ENCODE peak calls at places on chromosomes 4 and X, in nine cellular contexts. S is NB4, F is suprapubic skin, B is right lobe of liver, T is K562, M is uterus, Q is body of pancreas, I is lower leg skin, A is endothelial cell of umbilical vein. Z is an unnamed sample.

GRCh38 chrX:40530471-40530870 is 50.3 kb upstream of the ATP6AP2 start:
- DNase-seq in S (no peak), F (no peak), B (no peak), T (no peak), M (no peak), Q (no peak), I (no peak), A (no peak), Z (no peak)

GRCh38 chrX:7088968-7089615 is 58.4 kb upstream of the STS start:
- DNase-seq in S (peak), F (no peak), B (peak), T (no peak), M (no peak), Q (no peak), I (no peak), A (no peak), Z (no peak)

GRCh38 chrX:111555559-111555958 is 44.1 kb downstream of the SERTM2 start:
- DNase-seq in S (no peak), F (no peak), B (no peak), T (no peak), M (no peak), Q (no peak), I (no peak), A (no peak), Z (no peak)

GRCh38 chr4:66906314-66906713 is 639.0 kb downstream of the CENPC start:
- DNase-seq in S (no peak), F (no peak), B (no peak), T (no peak), M (no peak), Q (no peak), I (no peak), A (no peak), Z (no peak)

GRCh38 chrX:40158036-40158706 is 60.4 kb upstream of the BCOR start:
- DNase-seq in S (peak), F (no peak), B (no peak), T (no peak), M (peak), Q (no peak), I (no peak), A (no peak), Z (no peak)

GRCh38 chr4:175891863-175892262 is 79.8 kb upstream of the GPM6A start:
- DNase-seq in S (peak), F (no peak), B (no peak), T (no peak), M (no peak), Q (no peak), I (no peak), A (no peak), Z (no peak)

GRCh38 chr4:11618666-11619282 is 190.1 kb upstream of the HS3ST1 start:
- DNase-seq in S (no peak), F (no peak), B (no peak), T (no peak), M (no peak), Q (no peak), I (no peak), A (no peak), Z (no peak)

GRCh38 chr4:82599336-82599735 is 37.5 kb upstream of the TMEM150C start:
- DNase-seq in S (peak), F (no peak), B (no peak), T (no peak), M (no peak), Q (peak), I (no peak), A (no peak), Z (no peak)

GRCh38 chr4:176949022-176949421 is 156.3 kb upstream of the VEGFC start:
- DNase-seq in S (no peak), F (no peak), B (no peak), T (no peak), M (no peak), Q (peak), I (no peak), A (no peak), Z (no peak)

GRCh38 chr4:67754288-67754687 is at the start of gene GNRHR:
- DNase-seq in S (no peak), F (no peak), B (no peak), T (no peak), M (no peak), Q (no peak), I (no peak), A (no peak), Z (no peak)

GRCh38 chr4:126748736-126749135 is 884.0 kb upstream of the INTU start:
- DNase-seq in S (no peak), F (no peak), B (no peak), T (no peak), M (no peak), Q (no peak), I (no peak), A (no peak), Z (no peak)

GRCh38 chr4:124206779-124207605 is 505.5 kb downstream of the ANKRD50 start:
- DNase-seq in S (peak), F (no peak), B (no peak), T (no peak), M (no peak), Q (peak), I (no peak), A (no peak), Z (no peak)

GRCh38 chr4:146132445-146132844 is 43.1 kb upstream of the LSM6 start:
- DNase-seq in S (no peak), F (no peak), B (no peak), T (no peak), M (no peak), Q (no peak), I (no peak), A (no peak), Z (no peak)

GRCh38 chrX:102720237-102721168 is at the start of gene GPRASP3:
- DNase-seq in S (no peak), F (peak), B (peak), T (peak), M (peak), Q (peak), I (peak), A (peak), Z (peak)

GRCh38 chr4:47830263-47831025 is 7.4 kb downstream of the CORIN start:
- DNase-seq in S (no peak), F (no peak), B (no peak), T (no peak), M (no peak), Q (no peak), I (no peak), A (no peak), Z (no peak)

GRCh38 chr4:169689681-169690080 is 68.1 kb downstream of the HPF1 start:
- DNase-seq in S (no peak), F (no peak), B (no peak), T (no peak), M (no peak), Q (no peak), I (no peak), A (no peak), Z (no peak)

GRCh38 chrX:47831788-47832187 is 4.9 kb upstream of the ZNF81 start:
- DNase-seq in S (peak), F (no peak), B (peak), T (peak), M (peak), Q (peak), I (no peak), A (peak), Z (peak)

GRCh38 chr4:8289956-8290700 is 20.6 kb downstream of the HTRA3 start:
- DNase-seq in S (peak), F (peak), B (no peak), T (no peak), M (no peak), Q (no peak), I (peak), A (no peak), Z (no peak)

GRCh38 chr4:80221161-80221560 is 23.9 kb downstream of the PRDM8 start:
- DNase-seq in S (peak), F (no peak), B (no peak), T (no peak), M (no peak), Q (no peak), I (no peak), A (no peak), Z (no peak)

GRCh38 chrX:30280428-30280827 is 28.8 kb downstream of the NR0B1 start:
- DNase-seq in S (no peak), F (no peak), B (no peak), T (no peak), M (no peak), Q (no peak), I (no peak), A (no peak), Z (no peak)

GRCh38 chr4:82528868-82529267 is 32.9 kb downstream of the TMEM150C start:
- DNase-seq in S (no peak), F (no peak), B (no peak), T (no peak), M (no peak), Q (no peak), I (no peak), A (no peak), Z (no peak)

GRCh38 chr4:81290818-81291217 is 75.8 kb upstream of the PRKG2 start:
- DNase-seq in S (no peak), F (no peak), B (no peak), T (no peak), M (no peak), Q (no peak), I (no peak), A (no peak), Z (no peak)

GRCh38 chr4:8380511-8381415 is 59.8 kb downstream of the ACOX3 start:
- DNase-seq in S (no peak), F (no peak), B (no peak), T (no peak), M (no peak), Q (no peak), I (no peak), A (no peak), Z (no peak)

GRCh38 chr4:140130677-140131076 is 23.3 kb downstream of the MAML3 start:
- DNase-seq in S (peak), F (no peak), B (no peak), T (no peak), M (no peak), Q (no peak), I (no peak), A (no peak), Z (no peak)

GRCh38 chrX:154020500-154021115 is 906 bp upstream of the IRAK1 start:
- DNase-seq in S (peak), F (no peak), B (no peak), T (no peak), M (no peak), Q (no peak), I (no peak), A (no peak), Z (no peak)

GRCh38 chrX:50680990-50681389 is 133.0 kb downstream of the SHROOM4 start:
- DNase-seq in S (no peak), F (no peak), B (no peak), T (no peak), M (no peak), Q (peak), I (no peak), A (peak), Z (no peak)

GRCh38 chr4:88242144-88242543 is 42.2 kb downstream of the PPM1K start:
- DNase-seq in S (no peak), F (no peak), B (no peak), T (no peak), M (peak), Q (no peak), I (no peak), A (no peak), Z (no peak)

GRCh38 chr4:166594326-166594946 is 639.9 kb downstream of the SPOCK3 start:
- DNase-seq in S (peak), F (no peak), B (no peak), T (no peak), M (no peak), Q (peak), I (no peak), A (no peak), Z (peak)

GRCh38 chr4:48008021-48008596 is 8.4 kb downstream of the CNGA1 start:
- DNase-seq in S (peak), F (no peak), B (no peak), T (no peak), M (no peak), Q (no peak), I (no peak), A (no peak), Z (no peak)

GRCh38 chr4:6591305-6591704 is 16.3 kb downstream of the MAN2B2 start:
- DNase-seq in S (no peak), F (no peak), B (no peak), T (peak), M (no peak), Q (no peak), I (no peak), A (no peak), Z (no peak)

GRCh38 chr4:169120624-169121023 is 110.6 kb upstream of the CBR4 start:
- DNase-seq in S (no peak), F (no peak), B (no peak), T (no peak), M (no peak), Q (no peak), I (no peak), A (no peak), Z (no peak)

GRCh38 chr4:52714597-52715254 is 36.5 kb downstream of the ERVMER34-1 start:
- DNase-seq in S (peak), F (no peak), B (no peak), T (no peak), M (no peak), Q (no peak), I (no peak), A (peak), Z (no peak)

GRCh38 chr4:52715914-52716313 is 35.3 kb downstream of the ERVMER34-1 start:
- DNase-seq in S (no peak), F (no peak), B (no peak), T (no peak), M (no peak), Q (no peak), I (no peak), A (no peak), Z (no peak)

GRCh38 chr4:52715255-52715897 is 35.8 kb downstream of the ERVMER34-1 start:
- DNase-seq in S (no peak), F (no peak), B (no peak), T (no peak), M (no peak), Q (no peak), I (no peak), A (no peak), Z (no peak)

GRCh38 chr4:52718123-52718522 is 33.1 kb downstream of the ERVMER34-1 start:
- DNase-seq in S (peak), F (no peak), B (no peak), T (no peak), M (no peak), Q (no peak), I (no peak), A (peak), Z (no peak)

GRCh38 chr4:52716364-52717151 is 34.7 kb downstream of the ERVMER34-1 start:
- DNase-seq in S (peak), F (no peak), B (no peak), T (no peak), M (no peak), Q (no peak), I (no peak), A (no peak), Z (no peak)
- TF ChIP-seq POLR2A in S (no peak), F (no peak), B (no peak), T (no peak), M (no peak), Q (no peak), I (no peak), A (peak), Z (no peak)

DNA sequence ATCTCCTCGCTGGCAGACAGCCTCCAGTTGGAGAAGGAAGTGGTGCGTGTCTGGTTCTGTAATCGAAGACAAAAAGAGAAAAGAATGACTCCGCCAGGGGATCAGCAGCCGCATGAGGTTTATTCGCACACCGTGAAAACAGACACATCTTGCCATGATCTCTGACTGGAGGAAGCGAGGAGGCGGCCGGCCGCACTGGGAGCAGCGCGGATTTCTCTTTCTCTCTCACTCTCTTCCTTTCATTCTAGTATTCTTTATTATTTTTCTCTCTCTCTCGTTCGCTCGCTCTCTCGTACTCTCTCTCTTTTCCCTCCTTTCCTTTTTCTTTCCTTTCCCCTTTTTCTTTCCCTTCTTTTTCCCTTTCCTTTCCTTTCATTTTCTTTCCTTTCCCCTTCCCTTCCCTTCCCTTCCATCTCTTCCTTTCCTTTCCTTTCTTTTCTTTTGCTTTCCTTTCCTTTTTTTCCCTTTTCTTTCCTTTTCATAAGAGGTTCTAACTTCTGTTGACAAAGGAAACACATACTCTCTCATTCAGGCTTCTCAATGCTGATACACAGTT is 1.2 kb downstream of the POU3F4 start:
- DNase-seq in S (no peak), F (no peak), B (no peak), T (no peak), M (no peak), Q (no peak), I (no peak), A (no peak), Z (no peak)
- H3K4me3 ChIP-seq in S (no peak), F (peak), B (no peak), T (no peak), M (no peak), Q (no peak), I (no peak), A (no peak), Z (peak)

DNA sequence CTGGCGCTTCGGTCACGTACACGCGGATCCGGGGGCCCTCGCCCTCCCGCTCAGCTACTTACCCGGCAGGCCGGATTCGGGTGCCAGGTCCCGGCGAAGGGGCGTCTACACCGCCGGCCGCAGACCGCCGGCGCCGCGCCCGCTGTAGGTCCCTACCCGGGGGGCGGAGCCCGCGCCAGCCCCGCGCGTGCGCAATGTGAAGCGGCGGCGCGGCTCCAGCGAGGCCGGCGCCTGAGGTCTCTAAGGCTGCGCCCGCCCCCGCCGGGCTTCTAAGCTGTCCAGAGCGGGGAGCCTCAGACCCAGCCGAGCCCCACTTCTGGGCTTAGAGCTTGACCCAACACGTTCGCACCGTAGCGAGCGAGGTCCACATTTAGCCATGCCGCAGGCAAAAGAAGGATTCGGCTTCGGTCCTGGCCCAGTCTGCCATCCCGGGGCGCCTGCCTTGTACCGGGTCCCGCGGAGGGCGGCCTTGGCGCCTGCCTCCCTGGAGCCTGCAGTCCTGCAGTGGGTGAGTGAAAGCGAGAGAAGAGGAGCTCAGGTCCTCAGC is at the start of gene ZNF518B:
- DNase-seq in S (peak), F (peak), B (peak), T (peak), M (peak), Q (peak), I (peak), A (peak), Z (peak)
- TF ChIP-seq POLR2A in S (no peak), F (no peak), B (peak), T (peak), M (peak), Q (no peak), I (no peak), A (peak), Z (no peak)

GRCh38 chrX:129037389-129037788 is 485.9 kb downstream of the SMARCA1 start:
- DNase-seq in S (no peak), F (no peak), B (no peak), T (no peak), M (no peak), Q (no peak), I (no peak), A (no peak), Z (no peak)

GRCh38 chrX:129039176-129039575 is 484.1 kb downstream of the SMARCA1 start:
- DNase-seq in S (no peak), F (no peak), B (no peak), T (no peak), M (no peak), Q (no peak), I (no peak), A (no peak), Z (no peak)

GRCh38 chrX:129040124-129040523 is 483.2 kb downstream of the SMARCA1 start:
- DNase-seq in S (peak), F (no peak), B (no peak), T (no peak), M (no peak), Q (no peak), I (no peak), A (no peak), Z (no peak)

GRCh38 chrX:129043138-129043537 is 480.2 kb downstream of the SMARCA1 start:
- DNase-seq in S (no peak), F (no peak), B (no peak), T (no peak), M (no peak), Q (no peak), I (no peak), A (no peak), Z (no peak)

DNA sequence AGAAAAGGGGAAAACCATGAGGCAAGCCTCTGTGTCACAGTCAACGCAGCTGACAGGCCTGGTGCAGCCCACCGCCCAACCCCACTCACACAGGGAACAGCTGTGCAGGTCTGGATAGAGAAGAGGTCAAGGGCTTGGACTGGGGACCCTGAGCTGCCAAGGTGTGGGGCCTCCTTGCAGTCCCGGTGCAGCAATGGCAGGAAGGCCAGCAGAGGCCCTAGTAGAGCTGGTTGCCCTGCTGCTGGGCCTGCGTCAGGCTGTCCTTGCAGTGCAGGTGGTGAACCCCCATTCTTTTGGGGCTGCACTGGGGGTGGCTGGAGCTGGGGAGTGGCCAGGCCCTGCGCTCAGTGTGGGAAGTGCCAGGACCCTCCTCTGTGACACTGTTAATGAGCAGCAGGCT is 482.0 kb downstream of the SMARCA1 start:
- DNase-seq in S (no peak), F (no peak), B (no peak), T (no peak), M (no peak), Q (no peak), I (no peak), A (no peak), Z (no peak)
- H3K4me3 ChIP-seq in S (no peak), F (no peak), B (no peak), T (no peak), M (no peak), Q (no peak), I (no peak), A (no peak), Z (no peak)

GRCh38 chrX:101390664-101391525 is at the start of gene RPL36A:
- DNase-seq in S (peak), F (peak), B (peak), T (peak), M (peak), Q (peak), I (peak), A (peak), Z (peak)
- TF ChIP-seq POLR2A in S (peak), F (peak), B (peak), T (peak), M (peak), Q (peak), I (peak), A (peak), Z (peak)

DNA sequence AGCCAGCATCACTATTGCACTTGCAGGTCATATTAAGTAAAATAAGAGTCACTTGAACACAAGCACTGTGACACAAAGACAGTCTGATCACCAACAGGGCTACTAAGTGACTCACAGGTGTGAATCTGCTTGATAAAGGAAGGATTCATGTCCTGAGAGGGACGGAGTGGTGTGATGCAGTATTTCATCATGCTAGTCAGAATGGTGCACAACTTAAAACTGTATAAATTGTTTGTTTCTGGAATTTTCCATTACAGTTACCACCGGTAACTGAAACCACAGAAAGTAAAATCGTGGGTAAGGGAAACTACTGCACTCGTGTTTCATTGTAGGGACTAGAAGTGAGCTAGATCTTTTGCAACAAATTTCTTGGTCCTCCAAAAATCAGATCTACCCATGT is 109.7 kb downstream of the ELOVL6 start:
- DNase-seq in S (no peak), F (no peak), B (no peak), T (no peak), M (no peak), Q (no peak), I (no peak), A (no peak), Z (no peak)
- H3K4me3 ChIP-seq in S (no peak), F (no peak), B (no peak), T (no peak), M (no peak), Q (no peak), I (no peak), A (no peak), Z (no peak)

DNA sequence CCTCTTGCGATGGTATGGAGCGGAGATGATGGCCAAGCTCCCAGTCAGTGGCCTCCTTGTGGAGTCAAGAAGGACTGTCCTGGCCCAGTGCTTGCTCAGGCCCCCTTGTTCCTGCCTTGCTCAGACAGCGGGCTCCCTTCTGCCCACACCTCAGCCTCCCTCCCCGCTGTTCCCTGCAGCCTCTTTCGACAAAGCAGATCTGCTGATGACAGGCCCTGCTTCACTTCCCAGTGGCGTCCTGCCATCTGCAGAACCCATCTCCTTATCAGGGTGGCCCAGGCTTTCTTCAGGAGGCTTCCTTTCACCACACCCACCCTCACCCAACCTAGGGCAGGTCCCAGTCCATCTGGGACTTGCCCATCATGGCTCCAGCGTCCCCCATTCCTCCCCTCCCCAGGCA is 80.0 kb downstream of the CLDN34 start:
- DNase-seq in S (no peak), F (no peak), B (no peak), T (peak), M (no peak), Q (no peak), I (peak), A (no peak), Z (no peak)
- TF ChIP-seq POLR2A in S (no peak), F (no peak), B (no peak), T (no peak), M (no peak), Q (no peak), I (no peak), A (no peak), Z (no peak)